ENCODE peak calls at places on chromosomes 6 and 20, in ten cellular contexts. L, K, Q, H, M, N, R, T, F and E are unnamed samples.

GRCh38 chr6:143513410-143513809 is 1.9 kb upstream of the FUCA2 start:
- DNase-seq in H (peak), R (no peak), T (no peak), L (peak), M (peak), Q (no peak), K (peak), N (no peak), F (no peak), E (no peak)

GRCh38 chr6:26152226-26153101 is 65.2 kb downstream of the HFE start:
- DNase-seq in L (no peak), H (peak), F (no peak), Q (no peak), R (no peak), K (no peak), T (no peak), N (peak), M (no peak), E (no peak)

GRCh38 chr20:34042286-34042685 is 48.6 kb downstream of the RALY start:
- DNase-seq in Q (no peak), F (no peak), M (peak), L (no peak), N (no peak), R (no peak), K (peak), T (no peak), H (no peak), E (no peak)

GRCh38 chr20:63188641-63189321 is 27.1 kb downstream of the YTHDF1 start:
- DNase-seq in T (no peak), N (no peak), K (no peak), L (no peak), F (no peak), R (no peak), H (no peak), Q (no peak), M (no peak), E (no peak)

GRCh38 chr20:5511930-5512329 is 195.2 kb upstream of the PROKR2 start:
- DNase-seq in F (no peak), N (no peak), Q (no peak), T (no peak), R (no peak), M (no peak), K (no peak), H (no peak), L (no peak), E (peak)

GRCh38 chr20:1619861-1620444 is at the start of gene SIRPB1:
- DNase-seq in Q (no peak), L (peak), H (no peak), F (no peak), K (no peak), M (no peak), R (no peak), T (no peak), N (no peak), E (no peak)

GRCh38 chr6:144476286-144476685 is 191.2 kb downstream of the UTRN start:
- DNase-seq in L (no peak), T (no peak), H (no peak), K (no peak), M (no peak), R (no peak), F (no peak), N (no peak), Q (no peak), E (no peak)

GRCh38 chr20:36031806-36032205 is 63.4 kb downstream of the CNBD2 start:
- DNase-seq in T (no peak), L (no peak), K (no peak), N (no peak), M (no peak), Q (no peak), R (no peak), F (no peak), H (no peak), E (no peak)

GRCh38 chr6:169168706-169169105 is 84.9 kb downstream of the THBS2 start:
- DNase-seq in R (no peak), L (no peak), T (no peak), M (no peak), K (no peak), Q (no peak), H (no peak), F (no peak), N (no peak), E (no peak)

GRCh38 chr6:108235121-108235520 is 25.7 kb downstream of the SNX3 start:
- DNase-seq in F (no peak), T (no peak), R (no peak), K (no peak), Q (peak), L (no peak), H (no peak), M (no peak), N (no peak), E (no peak)

GRCh38 chr20:62064788-62065668 is 653 bp downstream of the TAF4 start:
- DNase-seq in R (no peak), H (peak), N (no peak), T (no peak), F (no peak), L (no peak), M (no peak), Q (no peak), K (no peak), E (no peak)

GRCh38 chr20:44014807-44015732 is 100.4 kb downstream of the TOX2 start:
- DNase-seq in K (no peak), M (no peak), N (no peak), H (peak), R (no peak), L (no peak), Q (no peak), T (peak), F (no peak), E (peak)

GRCh38 chr6:170165501-170166117 is 125.3 kb downstream of the DLL1 start:
- DNase-seq in M (no peak), K (no peak), H (no peak), Q (no peak), N (no peak), L (no peak), R (no peak), T (no peak), F (no peak), E (no peak)

GRCh38 chr20:4318891-4319290 is 303.5 kb upstream of the RNF24 start:
- DNase-seq in R (no peak), H (no peak), N (peak), T (no peak), L (no peak), K (no peak), F (no peak), M (no peak), Q (no peak), E (no peak)

GRCh38 chr6:160254467-160255312 is 3.9 kb downstream of the SLC22A2 start:
- DNase-seq in M (no peak), R (no peak), K (no peak), H (peak), F (no peak), L (no peak), Q (no peak), N (no peak), T (no peak), E (no peak)

GRCh38 chr6:157169656-157170055 is 153.7 kb downstream of the TMEM242 start:
- DNase-seq in T (no peak), R (no peak), N (peak), M (no peak), Q (no peak), L (no peak), K (no peak), F (no peak), H (no peak), E (no peak)

GRCh38 chr20:20440473-20440872 is 72.6 kb downstream of the INSM1 start:
- DNase-seq in R (no peak), T (no peak), L (no peak), M (no peak), K (peak), F (no peak), N (no peak), H (no peak), Q (no peak), E (no peak)

GRCh38 chr6:33029297-33030184 is 20.1 kb upstream of the HLA-DOA start:
- DNase-seq in Q (no peak), L (peak), N (peak), M (peak), T (no peak), F (peak), K (no peak), R (no peak), H (no peak), E (peak)

GRCh38 chr6:2492686-2493523 is 247.5 kb upstream of the GMDS start:
- DNase-seq in L (no peak), F (no peak), H (no peak), M (no peak), K (no peak), R (no peak), N (no peak), Q (no peak), T (no peak), E (no peak)

GRCh38 chr20:54545959-54546358 is 70.6 kb downstream of the DOK5 start:
- DNase-seq in R (no peak), F (peak), K (no peak), N (peak), L (no peak), Q (no peak), H (no peak), M (no peak), T (no peak), E (no peak)

GRCh38 chr6:1424306-1424927 is 35.0 kb downstream of the FOXF2 start:
- DNase-seq in T (peak), R (no peak), H (peak), Q (peak), N (peak), F (peak), K (no peak), L (no peak), M (no peak), E (no peak)

GRCh38 chr20:35912877-35913276 is 41.4 kb downstream of the SCAND1 start:
- DNase-seq in Q (no peak), L (no peak), R (no peak), M (no peak), H (no peak), N (no peak), K (no peak), F (no peak), T (no peak), E (no peak)

GRCh38 chr6:144062757-144063156 is 32.6 kb downstream of the SF3B5 start:
- DNase-seq in M (no peak), R (no peak), L (no peak), F (no peak), T (no peak), H (no peak), K (no peak), Q (no peak), N (no peak), E (no peak)

GRCh38 chr6:140462495-140463311 is 1088.3 kb upstream of the CITED2 start:
- DNase-seq in R (no peak), Q (no peak), H (peak), K (peak), L (no peak), M (no peak), N (peak), F (no peak), T (no peak), E (no peak)

GRCh38 chr6:71138416-71138815 is 150.2 kb upstream of the OGFRL1 start:
- DNase-seq in H (no peak), K (no peak), F (no peak), R (no peak), Q (no peak), M (no peak), L (no peak), T (no peak), N (no peak), E (no peak)

GRCh38 chr6:90000864-90001731 is 106.8 kb downstream of the GJA10 start:
- DNase-seq in M (no peak), N (peak), T (no peak), R (no peak), L (no peak), H (no peak), Q (no peak), K (no peak), F (no peak), E (no peak)

GRCh38 chr20:47689726-47690125 is 95.6 kb downstream of the SULF2 start:
- DNase-seq in T (no peak), K (no peak), F (no peak), H (no peak), N (no peak), M (no peak), Q (no peak), L (no peak), R (no peak), E (no peak)